ENCODE peak calls at places on chromosome 2, in nine cellular contexts. B is Peyer's patch, U is endodermal cell, Q is thyroid gland, J is heart left ventricle, C is tibial artery, T is psoas muscle, V is lower lobe of right lung, A is fibroblast of lung. P is an unnamed sample.

GRCh38 chr2:158686166-158686792 is 108.8 kb upstream of the DAPL1 start:
- DNase-seq in B (no peak), U (no peak), Q (no peak), J (peak; percentile 59), C (no peak), T (no peak), V (no peak), A (peak; percentile 61), P (no peak)

GRCh38 chr2:237160271-237160934 is 74.7 kb downstream of the COPS8 start:
- DNase-seq in B (no peak), U (no peak), Q (no peak), J (no peak), C (no peak), T (no peak), V (no peak), A (no peak), P (no peak)

GRCh38 chr2:25561136-25561850 is 112.1 kb downstream of the DTNB start:
- DNase-seq in B (no peak), U (peak; percentile 47), Q (no peak), J (no peak), C (no peak), T (no peak), V (no peak), A (no peak), P (no peak)

GRCh38 chr2:40219141-40219540 is 232.7 kb downstream of the SLC8A1 start:
- DNase-seq in B (no peak), U (no peak), Q (no peak), J (no peak), C (no peak), T (no peak), V (no peak), A (no peak), P (no peak)

GRCh38 chr2:3154146-3154545 is 223.5 kb downstream of the EIPR1 start:
- DNase-seq in B (no peak), U (no peak), Q (no peak), J (no peak), C (no peak), T (no peak), V (no peak), A (no peak), P (no peak)

GRCh38 chr2:171893196-171893823 is 734 bp downstream of the SLC25A12 start:
- DNase-seq in B (no peak), U (no peak), Q (no peak), J (no peak), C (no peak), T (no peak), V (no peak), A (peak; percentile 25), P (no peak)

GRCh38 chr2:69581774-69582581 is 61.6 kb downstream of the AAK1 start:
- DNase-seq in B (no peak), U (peak; percentile 60), Q (peak; percentile 84), J (no peak), C (no peak), T (no peak), V (peak; percentile 53), A (peak; percentile 79), P (no peak)

GRCh38 chr2:193824474-193824873 is 1629.7 kb upstream of the TMEFF2 start:
- DNase-seq in B (no peak), U (no peak), Q (no peak), J (no peak), C (no peak), T (no peak), V (no peak), A (peak; percentile 91), P (no peak)

GRCh38 chr2:237632991-237633629 is 5.7 kb downstream of the LRRFIP1 start:
- DNase-seq in B (no peak), U (no peak), Q (peak; percentile 48), J (peak; percentile 69), C (no peak), T (no peak), V (no peak), A (no peak), P (no peak)

GRCh38 chr2:46001741-46002506 is 295.3 kb upstream of the EPAS1 start:
- DNase-seq in B (no peak), U (no peak), Q (no peak), J (no peak), C (no peak), T (no peak), V (no peak), A (peak; percentile 89), P (no peak)

GRCh38 chr2:177256695-177257094 is 7.8 kb downstream of the NFE2L2 start:
- DNase-seq in B (no peak), U (no peak), Q (no peak), J (no peak), C (no peak), T (no peak), V (no peak), A (no peak), P (no peak)
- H3K4me1 ChIP-seq in B (peaks cover 52% of the 10 kb centered on the region), U (peaks cover 16% of the 10 kb centered on the region), Q (peaks cover 89% of the 10 kb centered on the region), J (peaks cover 30% of the 10 kb centered on the region), C (peaks cover 81% of the 10 kb centered on the region), T (peaks cover 89% of the 10 kb centered on the region), V (peaks cover 100% of the 10 kb centered on the region), A (peaks cover 18% of the 10 kb centered on the region), P (peaks cover 99% of the 10 kb centered on the region)

DNA sequence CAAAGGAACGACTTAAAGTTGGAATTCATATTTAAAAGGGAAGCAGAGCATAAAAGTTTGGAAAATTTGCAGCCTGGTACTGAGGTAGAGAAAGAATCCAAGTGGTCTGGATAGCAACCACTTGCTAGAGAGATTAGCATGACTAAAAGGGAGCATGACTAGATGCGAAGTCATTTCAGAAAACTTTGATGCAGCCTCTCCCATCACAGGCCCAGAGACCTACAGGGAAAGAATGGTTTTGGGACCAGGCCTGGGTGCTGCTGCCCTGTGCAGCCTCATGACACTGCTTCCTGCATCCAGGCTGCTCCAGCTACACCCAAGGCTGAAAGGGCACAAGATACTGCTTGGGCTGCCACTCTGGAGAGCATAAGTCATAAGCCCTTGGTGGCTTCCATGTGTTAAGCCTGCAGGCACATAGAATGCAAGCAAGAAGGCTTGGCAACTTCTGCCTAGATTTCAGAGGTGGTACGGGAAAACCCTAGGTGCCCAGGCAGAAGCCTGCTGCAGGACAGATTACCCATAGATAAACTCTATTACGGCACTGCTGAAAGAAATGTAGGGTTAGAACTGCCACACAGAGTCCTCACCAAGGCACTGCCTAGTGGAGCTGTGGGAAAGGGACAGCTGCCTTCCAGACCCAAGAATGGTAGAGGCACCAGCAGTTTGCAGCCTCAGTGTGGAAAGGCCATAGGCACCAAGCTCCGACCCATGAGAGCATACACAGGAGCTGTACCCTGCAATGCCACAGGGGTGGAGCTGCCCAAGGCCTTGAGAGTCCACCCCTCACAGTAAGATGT is 12.6 kb upstream of the CHN1 start:
- DNase-seq in B (no peak), U (no peak), Q (no peak), J (no peak), C (no peak), T (no peak), V (no peak), A (no peak), P (no peak)
- H3K4me1 ChIP-seq in B (no peaks in the 10 kb centered on the region), U (no peaks in the 10 kb centered on the region), Q (no peaks in the 10 kb centered on the region), J (no peaks in the 10 kb centered on the region), C (no peaks in the 10 kb centered on the region), T (no peaks in the 10 kb centered on the region), V (no peaks in the 10 kb centered on the region), A (no peaks in the 10 kb centered on the region), P (no peaks in the 10 kb centered on the region)

GRCh38 chr2:9763356-9764152 is 79.7 kb upstream of the TAF1B start:
- DNase-seq in B (no peak), U (no peak), Q (no peak), J (peak; percentile 16), C (peak; percentile 44), T (no peak), V (no peak), A (peak; percentile 66), P (no peak)
- H3K4me1 ChIP-seq in B (no peaks in the 10 kb centered on the region), U (peaks cover 9% of the 10 kb centered on the region), Q (peaks cover 7% of the 10 kb centered on the region), J (no peaks in the 10 kb centered on the region), C (peaks cover 3% of the 10 kb centered on the region), T (peaks cover 38% of the 10 kb centered on the region), V (peaks cover 2% of the 10 kb centered on the region), A (no peaks in the 10 kb centered on the region), P (no peaks in the 10 kb centered on the region)

DNA sequence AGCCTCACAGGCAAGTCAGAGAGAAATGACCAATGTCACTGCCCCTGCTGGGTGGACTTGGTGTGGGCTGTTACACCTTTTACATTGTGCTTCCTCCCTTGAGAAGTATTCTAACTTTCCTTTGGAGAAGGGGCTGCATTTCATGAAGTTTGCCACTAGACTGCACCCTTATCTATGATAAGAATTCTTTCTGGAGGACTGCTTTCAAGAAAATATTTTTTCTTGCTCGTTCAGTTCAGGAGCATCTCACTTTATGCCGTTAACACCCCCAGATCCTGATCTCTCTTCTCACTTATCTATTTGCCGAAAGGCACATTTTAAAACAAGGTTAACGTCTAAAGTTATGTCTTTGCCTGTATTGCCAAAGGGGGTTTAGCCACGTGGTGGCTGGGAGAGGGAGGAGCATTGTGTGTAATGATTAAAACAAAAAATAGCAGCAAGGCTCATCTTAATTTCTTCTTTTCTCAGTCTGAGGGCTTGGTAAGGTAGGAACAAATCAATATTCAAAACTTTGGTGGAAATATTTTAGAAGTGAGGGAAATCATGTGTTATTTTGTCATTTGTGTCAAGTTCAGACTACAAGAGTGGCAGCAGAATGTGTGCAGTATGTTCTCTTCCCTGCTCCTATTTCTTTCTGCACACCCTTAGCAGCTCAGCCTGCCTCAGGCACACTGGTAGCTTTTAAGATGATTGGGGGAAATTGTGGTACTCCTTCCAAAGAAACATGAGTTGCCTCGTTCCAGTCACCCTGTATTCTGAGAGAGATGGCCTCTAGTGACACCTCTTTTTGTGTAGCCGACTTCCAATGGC is 1.6 kb upstream of the IGFBP5 start:
- DNase-seq in B (no peak), U (no peak), Q (peak; percentile 35), J (no peak), C (no peak), T (no peak), V (no peak), A (peak; percentile 65), P (no peak)
- H3K4me1 ChIP-seq in B (no peaks in the 10 kb centered on the region), U (no peaks in the 10 kb centered on the region), Q (peaks cover 25% of the 10 kb centered on the region), J (no peaks in the 10 kb centered on the region), C (peaks cover 51% of the 10 kb centered on the region), T (peaks cover 55% of the 10 kb centered on the region), V (peaks cover 38% of the 10 kb centered on the region), A (peaks cover 14% of the 10 kb centered on the region), P (peaks cover 10% of the 10 kb centered on the region)

DNA sequence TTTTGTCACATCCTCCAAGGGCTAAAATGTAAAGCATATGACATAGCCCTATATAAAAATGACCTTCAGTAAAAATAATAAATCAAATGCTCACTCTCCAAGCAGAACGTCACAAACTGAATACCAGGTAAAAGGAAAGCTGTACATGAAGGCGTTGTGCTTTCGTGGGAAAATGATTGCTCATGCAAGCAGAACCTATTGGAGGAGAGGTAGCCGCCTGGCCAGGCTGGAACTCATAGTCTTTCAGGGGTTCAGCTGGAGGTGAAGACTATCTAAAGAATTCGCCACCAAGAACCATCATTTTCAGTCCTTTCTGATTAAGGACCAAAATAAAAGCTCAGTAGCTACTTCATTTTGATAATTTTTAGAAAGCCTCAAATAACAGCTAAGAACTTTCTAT is 44.6 kb downstream of the ANKRD44 start:
- DNase-seq in B (no peak), U (no peak), Q (no peak), J (no peak), C (no peak), T (no peak), V (no peak), A (peak; percentile 46), P (no peak)
- H3K4me1 ChIP-seq in B (peaks cover 21% of the 10 kb centered on the region), U (peaks cover 6% of the 10 kb centered on the region), Q (no peaks in the 10 kb centered on the region), J (no peaks in the 10 kb centered on the region), C (peaks cover 3% of the 10 kb centered on the region), T (no peaks in the 10 kb centered on the region), V (peaks cover 65% of the 10 kb centered on the region), A (no peaks in the 10 kb centered on the region), P (no peaks in the 10 kb centered on the region)

GRCh38 chr2:200786826-200787225 is 24.9 kb upstream of the BZW1 start:
- DNase-seq in B (no peak), U (no peak), Q (no peak), J (no peak), C (no peak), T (no peak), V (no peak), A (peak; percentile 82), P (no peak)
- H3K4me1 ChIP-seq in B (no peaks in the 10 kb centered on the region), U (no peaks in the 10 kb centered on the region), Q (peaks cover 14% of the 10 kb centered on the region), J (no peaks in the 10 kb centered on the region), C (no peaks in the 10 kb centered on the region), T (no peaks in the 10 kb centered on the region), V (no peaks in the 10 kb centered on the region), A (peaks cover 15% of the 10 kb centered on the region), P (no peaks in the 10 kb centered on the region)

P was measured in left lung.